ENCODE peak calls at places on chromosomes 1 and 21, in six cellular contexts. M is WTC11; T is CD4-positive, alpha-beta T cell; J is K562; L is endothelial cell; C is A549. H is an unnamed sample.

GRCh38 chr1:201216395-201217085 is 25.9 kb downstream of the IGFN1 start:
- DNase-seq in C (no peak), M (no peak), L (peak; percentile 2), T (no peak), J (no peak), H (no peak)

GRCh38 chr1:219732814-219733491 is 120.0 kb upstream of the ZC3H11B start:
- DNase-seq in M (no peak), C (no peak), L (no peak), J (no peak), T (no peak), H (no peak)

GRCh38 chr1:115099693-115100050 is 10.4 kb upstream of the TSPAN2 start:
- DNase-seq in M (no peak), C (no peak), L (no peak), T (no peak), J (no peak), H (no peak)

GRCh38 chr1:168987923-168988322 is 118.6 kb upstream of the ATP1B1 start:
- DNase-seq in J (no peak), L (no peak), T (no peak), M (no peak), C (no peak), H (no peak)

GRCh38 chr1:93841771-93842170 is 37.2 kb downstream of the DNTTIP2 start:
- DNase-seq in J (no peak), T (no peak), L (no peak), C (no peak), M (no peak), H (no peak)

GRCh38 chr1:18808561-18808960 is 50.9 kb downstream of the TAS1R2 start:
- DNase-seq in T (no peak), L (no peak), J (no peak), C (no peak), M (no peak), H (no peak)

GRCh38 chr1:19664453-19665043 is at the start of gene HTR6:
- DNase-seq in M (no peak), T (no peak), J (peak; percentile 93), L (no peak), C (no peak), H (no peak)

GRCh38 chr1:179516976-179517705 is 58.6 kb downstream of the NPHS2 start:
- DNase-seq in J (no peak), C (no peak), M (no peak), L (no peak), T (no peak), H (no peak)

GRCh38 chr1:231407537-231408396 is 14.3 kb downstream of the EGLN1 start:
- DNase-seq in M (no peak), C (peak; percentile 54), T (no peak), L (no peak), J (no peak), H (no peak)

GRCh38 chr1:200699871-200700270 is 30.2 kb upstream of the DDX59 start:
- DNase-seq in L (no peak), C (peak; percentile 29), J (no peak), T (no peak), M (no peak), H (no peak)

GRCh38 chr1:243745361-243745760 is 104.7 kb downstream of the AKT3 start:
- DNase-seq in T (no peak), C (no peak), M (no peak), J (no peak), L (no peak), H (no peak)

GRCh38 chr21:28627691-28628090 is 365.0 kb downstream of the LTN1 start:
- DNase-seq in T (no peak), L (no peak), M (no peak), J (no peak), C (no peak), H (no peak)

GRCh38 chr1:247077768-247078314 is 770 bp downstream of the ZNF670 start:
- DNase-seq in J (no peak), M (no peak), L (no peak), T (no peak), C (no peak), H (no peak)

GRCh38 chr1:224720216-224720615 is 104.1 kb downstream of the CNIH3 start:
- DNase-seq in L (no peak), M (no peak), J (no peak), C (no peak), T (no peak), H (no peak)

GRCh38 chr21:14566889-14567288 is 20.8 kb upstream of the SAMSN1 start:
- DNase-seq in C (no peak), J (no peak), L (no peak), T (no peak), M (no peak), H (no peak)

GRCh38 chr1:21648791-21649190 is 20.4 kb downstream of the RAP1GAP start:
- DNase-seq in M (no peak), T (no peak), L (no peak), C (no peak), J (no peak), H (no peak)

GRCh38 chr1:155218854-155219591 is 10.5 kb downstream of the MTX1 start:
- DNase-seq in C (peak; percentile 62), M (no peak), J (peak; percentile 65), T (no peak), L (peak; percentile 20), H (no peak)

GRCh38 chr1:64013395-64013794 is 190.0 kb upstream of the UBE2U start:
- DNase-seq in C (no peak), T (no peak), L (no peak), J (no peak), M (no peak), H (no peak)

GRCh38 chr1:22760453-22760852 is 49.8 kb downstream of the EPHB2 start:
- DNase-seq in L (no peak), T (no peak), C (no peak), M (no peak), J (no peak), H (no peak)
- TF ChIP-seq CTCF in L (no peak), T (no peak), C (no peak), M (no peak), J (no peak), H (no peak)

DNA sequence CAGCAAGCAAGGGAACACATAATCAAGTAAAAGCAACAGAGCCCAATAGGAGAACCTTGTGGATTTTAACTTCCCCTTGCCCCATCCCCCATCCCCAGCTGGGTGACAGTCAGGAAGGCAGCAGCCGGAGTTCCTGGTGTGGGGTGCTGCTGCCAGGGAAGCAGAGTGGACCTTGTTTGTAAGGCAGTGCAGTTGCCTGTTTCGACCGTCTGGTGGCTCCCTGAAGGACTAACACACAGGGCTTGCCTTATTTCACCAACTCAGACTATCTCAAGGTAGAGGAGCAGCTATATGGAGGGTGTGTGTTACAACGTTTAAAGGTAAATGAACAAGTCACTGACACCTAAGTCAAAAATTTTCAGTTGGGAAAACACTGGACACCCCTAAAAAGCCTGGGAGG is 6.6 kb downstream of the KRTAP10-8 start:
- DNase-seq in T (no peak), M (peak; percentile 40), J (no peak), L (no peak), C (peak; percentile 14), H (no peak)
- TF ChIP-seq CTCF in T (no peak), M (no peak), J (peak; percentile 9), L (no peak), C (no peak), H (no peak)

GRCh38 chr1:109248797-109249629 is at the start of gene CELSR2:
- DNase-seq in L (peak; percentile 60), C (peak; percentile 56), M (peak; percentile 88), T (peak; percentile 44), J (peak; percentile 93), H (peak; percentile 84)
- TF ChIP-seq CTCF in L (no peak), C (no peak), M (no peak), T (no peak), J (peak; percentile 38), H (no peak)

GRCh38 chr1:36885537-36886441 is 148.5 kb downstream of the GRIK3 start:
- DNase-seq in M (peak; percentile 36), T (no peak), L (no peak), J (no peak), C (no peak), H (no peak)
- TF ChIP-seq CTCF in M (no peak), T (no peak), L (no peak), J (no peak), C (no peak), H (no peak)

DNA sequence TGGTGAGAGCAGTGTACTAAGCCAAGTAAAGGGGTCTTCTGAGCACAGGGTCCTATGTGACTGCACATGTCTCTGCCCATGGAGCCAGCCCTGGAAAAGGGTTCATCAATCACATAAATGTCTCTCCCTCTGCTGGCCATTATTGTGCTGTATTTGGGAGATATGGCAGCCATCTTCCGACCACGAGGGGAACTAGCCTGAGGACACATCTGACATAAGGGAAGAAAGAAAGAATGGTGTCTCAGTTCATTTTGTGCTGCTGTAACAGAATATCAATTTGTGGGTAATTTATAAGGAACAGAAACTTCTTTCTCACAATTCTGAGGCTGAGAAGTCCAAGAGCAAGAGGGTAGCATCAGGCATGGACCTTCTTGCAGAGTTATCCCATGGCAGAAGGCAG is 55.1 kb upstream of the GJA5 start:
- DNase-seq in L (no peak), J (peak; percentile 25), M (no peak), T (no peak), C (peak; percentile 15), H (no peak)
- TF ChIP-seq CTCF in L (no peak), J (peak; percentile 25), M (no peak), T (no peak), C (no peak), H (no peak)

GRCh38 chr1:241157435-241157834 is 199.6 kb downstream of the RGS7 start:
- DNase-seq in J (no peak), T (no peak), C (no peak), L (peak; percentile 9), M (no peak), H (no peak)
- TF ChIP-seq CTCF in J (no peak), T (no peak), C (no peak), L (no peak), M (no peak), H (no peak)

H was measured in glutamatergic neuron.